ENCODE peak calls at places on chromosome 21, in four cellular contexts. One of them, this sample, is unnamed. For H3K36me3, the result is how much of the 10 kb centered on the place peaks cover.

GRCh38 chr21:44509539-44509938 is 30.5 kb downstream of the KRTAP10-1 start:
- DNase-seq in tibial artery: no peak
- DNase-seq in CD4-positive, CD25-positive, alpha-beta regulatory T cell: no peak
- DNase-seq in cardiac muscle cell: no peak
- DNase-seq in this sample: no peak

GRCh38 chr21:42262826-42263225 is 43.9 kb downstream of the ABCG1 start:
- DNase-seq in tibial artery: peak
- DNase-seq in CD4-positive, CD25-positive, alpha-beta regulatory T cell: no peak
- DNase-seq in cardiac muscle cell: peak
- DNase-seq in this sample: no peak

GRCh38 chr21:14545906-14546480 is at the start of gene SAMSN1:
- DNase-seq in tibial artery: no peak
- DNase-seq in CD4-positive, CD25-positive, alpha-beta regulatory T cell: peak
- DNase-seq in cardiac muscle cell: no peak
- DNase-seq in this sample: peak

GRCh38 chr21:42313501-42313969 is 1.7 kb downstream of the TFF3 start:
- DNase-seq in tibial artery: no peak
- DNase-seq in CD4-positive, CD25-positive, alpha-beta regulatory T cell: no peak
- DNase-seq in cardiac muscle cell: peak
- DNase-seq in this sample: no peak

GRCh38 chr21:35048706-35049617 is at the start of gene RUNX1:
- DNase-seq in tibial artery: peak
- DNase-seq in CD4-positive, CD25-positive, alpha-beta regulatory T cell: peak
- DNase-seq in cardiac muscle cell: no peak
- DNase-seq in this sample: peak

GRCh38 chr21:31343680-31344480 is at the start of gene TIAM1:
- DNase-seq in tibial artery: peak
- DNase-seq in CD4-positive, CD25-positive, alpha-beta regulatory T cell: peak
- DNase-seq in cardiac muscle cell: peak
- DNase-seq in this sample: peak

GRCh38 chr21:30206551-30207251 is 9.2 kb downstream of the CLDN8 start:
- DNase-seq in tibial artery: no peak
- DNase-seq in CD4-positive, CD25-positive, alpha-beta regulatory T cell: no peak
- DNase-seq in cardiac muscle cell: no peak
- DNase-seq in this sample: no peak

GRCh38 chr21:15433091-15433490 is 296.7 kb upstream of the USP25 start:
- DNase-seq in tibial artery: no peak
- DNase-seq in CD4-positive, CD25-positive, alpha-beta regulatory T cell: no peak
- DNase-seq in cardiac muscle cell: no peak
- DNase-seq in this sample: no peak

GRCh38 chr21:25638634-25639166 is 358 bp upstream of the JAM2 start:
- DNase-seq in tibial artery: no peak
- DNase-seq in CD4-positive, CD25-positive, alpha-beta regulatory T cell: peak
- DNase-seq in cardiac muscle cell: no peak
- DNase-seq in this sample: no peak

GRCh38 chr21:15437873-15438272 is 291.9 kb upstream of the USP25 start:
- DNase-seq in tibial artery: no peak
- DNase-seq in CD4-positive, CD25-positive, alpha-beta regulatory T cell: peak
- DNase-seq in cardiac muscle cell: no peak
- DNase-seq in this sample: no peak

GRCh38 chr21:41207401-41208388 is 39.7 kb downstream of the BACE2 start:
- DNase-seq in tibial artery: peak
- DNase-seq in CD4-positive, CD25-positive, alpha-beta regulatory T cell: no peak
- DNase-seq in cardiac muscle cell: peak
- DNase-seq in this sample: peak

GRCh38 chr21:41374177-41374712 is 12.4 kb downstream of the MX2 start:
- DNase-seq in tibial artery: no peak
- DNase-seq in CD4-positive, CD25-positive, alpha-beta regulatory T cell: no peak
- DNase-seq in cardiac muscle cell: no peak
- DNase-seq in this sample: peak

GRCh38 chr21:30340714-30341573 is 3.5 kb upstream of the KRTAP27-1 start:
- DNase-seq in tibial artery: peak
- DNase-seq in CD4-positive, CD25-positive, alpha-beta regulatory T cell: peak
- DNase-seq in cardiac muscle cell: peak
- DNase-seq in this sample: no peak

GRCh38 chr21:44883250-44883649 is 9.8 kb upstream of the PTTG1IP start:
- DNase-seq in tibial artery: no peak
- DNase-seq in CD4-positive, CD25-positive, alpha-beta regulatory T cell: no peak
- DNase-seq in cardiac muscle cell: no peak
- DNase-seq in this sample: no peak

GRCh38 chr21:41133896-41134522 is 34.0 kb upstream of the BACE2 start:
- DNase-seq in tibial artery: no peak
- DNase-seq in CD4-positive, CD25-positive, alpha-beta regulatory T cell: peak
- DNase-seq in cardiac muscle cell: peak
- DNase-seq in this sample: no peak

GRCh38 chr21:35559128-35559831 is 501.0 kb downstream of the SETD4 start:
- DNase-seq in tibial artery: no peak
- DNase-seq in CD4-positive, CD25-positive, alpha-beta regulatory T cell: no peak
- DNase-seq in cardiac muscle cell: no peak
- DNase-seq in this sample: no peak

GRCh38 chr21:42169758-42170157 is 49.2 kb upstream of the ABCG1 start:
- DNase-seq in tibial artery: no peak
- DNase-seq in CD4-positive, CD25-positive, alpha-beta regulatory T cell: no peak
- DNase-seq in cardiac muscle cell: no peak
- DNase-seq in this sample: no peak

GRCh38 chr21:43858806-43859648 is 6.0 kb upstream of the AGPAT3 start:
- DNase-seq in tibial artery: no peak
- DNase-seq in CD4-positive, CD25-positive, alpha-beta regulatory T cell: no peak
- DNase-seq in cardiac muscle cell: peak
- DNase-seq in this sample: no peak

GRCh38 chr21:17585875-17586450 is 26.7 kb downstream of the BTG3 start:
- DNase-seq in tibial artery: no peak
- DNase-seq in CD4-positive, CD25-positive, alpha-beta regulatory T cell: peak
- DNase-seq in cardiac muscle cell: peak
- DNase-seq in this sample: peak

GRCh38 chr21:19864456-19864855 is 1133.8 kb upstream of the NCAM2 start:
- DNase-seq in tibial artery: no peak
- DNase-seq in CD4-positive, CD25-positive, alpha-beta regulatory T cell: no peak
- DNase-seq in cardiac muscle cell: no peak
- DNase-seq in this sample: no peak

GRCh38 chr21:27429612-27430361 is 462.9 kb upstream of the ADAMTS5 start:
- DNase-seq in tibial artery: no peak
- DNase-seq in CD4-positive, CD25-positive, alpha-beta regulatory T cell: no peak
- DNase-seq in cardiac muscle cell: no peak
- DNase-seq in this sample: no peak

GRCh38 chr21:17250651-17251294 is 262.1 kb upstream of the CXADR start:
- DNase-seq in tibial artery: no peak
- DNase-seq in CD4-positive, CD25-positive, alpha-beta regulatory T cell: no peak
- DNase-seq in cardiac muscle cell: no peak
- DNase-seq in this sample: no peak

GRCh38 chr21:43639470-43640178 is 19.7 kb downstream of the HSF2BP start:
- DNase-seq in tibial artery: no peak
- DNase-seq in CD4-positive, CD25-positive, alpha-beta regulatory T cell: no peak
- DNase-seq in cardiac muscle cell: no peak
- DNase-seq in this sample: no peak

GRCh38 chr21:17784604-17785402 is 34.4 kb downstream of the C21orf91 start:
- DNase-seq in tibial artery: no peak
- DNase-seq in CD4-positive, CD25-positive, alpha-beta regulatory T cell: peak
- DNase-seq in cardiac muscle cell: no peak
- DNase-seq in this sample: no peak

GRCh38 chr21:39775816-39776215 is 30.8 kb downstream of the IGSF5 start:
- DNase-seq in tibial artery: no peak
- DNase-seq in CD4-positive, CD25-positive, alpha-beta regulatory T cell: no peak
- DNase-seq in cardiac muscle cell: no peak
- DNase-seq in this sample: no peak

GRCh38 chr21:32370971-32371766 is 21.6 kb downstream of the URB1 start:
- DNase-seq in tibial artery: no peak
- DNase-seq in CD4-positive, CD25-positive, alpha-beta regulatory T cell: no peak
- DNase-seq in cardiac muscle cell: no peak
- DNase-seq in this sample: no peak

GRCh38 chr21:32371913-32372314 is 20.9 kb downstream of the URB1 start:
- DNase-seq in tibial artery: no peak
- DNase-seq in CD4-positive, CD25-positive, alpha-beta regulatory T cell: peak
- DNase-seq in cardiac muscle cell: no peak
- DNase-seq in this sample: no peak

GRCh38 chr21:32367158-32367557 is 25.7 kb downstream of the URB1 start:
- DNase-seq in tibial artery: no peak
- DNase-seq in CD4-positive, CD25-positive, alpha-beta regulatory T cell: no peak
- DNase-seq in cardiac muscle cell: no peak
- DNase-seq in this sample: no peak

GRCh38 chr21:32366191-32366590 is 26.6 kb downstream of the URB1 start:
- DNase-seq in tibial artery: no peak
- DNase-seq in CD4-positive, CD25-positive, alpha-beta regulatory T cell: no peak
- DNase-seq in cardiac muscle cell: no peak
- DNase-seq in this sample: no peak

DNA sequence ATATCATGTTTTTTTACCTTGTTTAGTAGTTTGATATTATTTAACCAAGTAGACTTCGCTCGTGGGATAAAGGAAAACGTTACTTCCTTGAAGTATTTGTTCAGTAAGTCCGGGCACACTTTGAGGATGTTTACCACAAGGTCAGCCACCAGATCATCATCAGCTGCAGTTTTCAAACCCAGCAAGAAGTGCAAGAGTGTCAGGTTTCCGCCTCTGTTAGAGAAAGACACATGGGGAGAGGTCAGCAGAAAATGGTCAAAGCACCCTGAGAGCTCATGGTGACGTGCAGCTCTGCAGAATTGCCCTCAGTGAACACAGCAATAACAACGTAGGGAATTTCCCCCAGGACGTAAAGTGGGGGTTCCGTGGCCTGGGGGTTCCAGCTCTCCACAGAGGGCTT is 24.4 kb downstream of the URB1 start:
- DNase-seq in tibial artery: no peak
- DNase-seq in CD4-positive, CD25-positive, alpha-beta regulatory T cell: no peak
- DNase-seq in cardiac muscle cell: no peak
- DNase-seq in this sample: no peak
- H3K36me3 ChIP-seq in tibial artery: half or more
- H3K36me3 ChIP-seq in CD4-positive, CD25-positive, alpha-beta regulatory T cell: half or more
- H3K36me3 ChIP-seq in cardiac muscle cell: under half
- H3K36me3 ChIP-seq in this sample: half or more

GRCh38 chr21:28883931-28884330 is 108.7 kb downstream of the LTN1 start:
- DNase-seq in tibial artery: no peak
- DNase-seq in CD4-positive, CD25-positive, alpha-beta regulatory T cell: no peak
- DNase-seq in cardiac muscle cell: no peak
- DNase-seq in this sample: no peak
- H3K4me3 ChIP-seq in tibial artery: peak
- H3K4me3 ChIP-seq in CD4-positive, CD25-positive, alpha-beta regulatory T cell: peak
- H3K4me3 ChIP-seq in cardiac muscle cell: peak
- H3K4me3 ChIP-seq in this sample: no peak

DNA sequence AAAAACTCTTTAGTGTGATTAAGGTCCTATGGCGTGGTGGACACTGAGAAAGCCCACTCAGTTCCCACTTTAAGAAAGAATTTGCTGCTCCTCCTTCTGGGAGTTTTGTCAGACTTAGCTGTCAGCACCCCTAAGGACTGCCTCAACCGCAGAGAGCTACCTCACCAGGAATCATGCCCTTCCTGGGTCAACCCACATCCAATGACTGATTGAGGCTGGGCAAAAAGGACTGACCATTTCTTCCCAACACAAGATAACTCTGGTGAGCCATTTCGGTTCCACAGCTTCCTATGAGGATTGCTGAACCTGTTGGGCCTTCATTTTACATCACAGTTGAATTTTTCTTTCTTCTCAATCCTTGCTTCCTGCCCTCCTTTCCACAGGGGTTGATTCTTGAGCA is 197.9 kb downstream of the NCAM2 start:
- DNase-seq in tibial artery: no peak
- DNase-seq in CD4-positive, CD25-positive, alpha-beta regulatory T cell: no peak
- DNase-seq in cardiac muscle cell: no peak
- DNase-seq in this sample: no peak
- H3K27ac ChIP-seq in tibial artery: no peak
- H3K27ac ChIP-seq in CD4-positive, CD25-positive, alpha-beta regulatory T cell: no peak
- H3K27ac ChIP-seq in cardiac muscle cell: no peak
- H3K27ac ChIP-seq in this sample: peak

GRCh38 chr21:46424062-46424591 is 34.6 kb upstream of the DIP2A start:
- DNase-seq in tibial artery: no peak
- DNase-seq in CD4-positive, CD25-positive, alpha-beta regulatory T cell: peak
- DNase-seq in cardiac muscle cell: no peak
- DNase-seq in this sample: peak
- H3K36me3 ChIP-seq in tibial artery: half or more
- H3K36me3 ChIP-seq in CD4-positive, CD25-positive, alpha-beta regulatory T cell: under half
- H3K36me3 ChIP-seq in cardiac muscle cell: under half
- H3K36me3 ChIP-seq in this sample: under half

GRCh38 chr21:21147374-21147745 is 149.2 kb downstream of the NCAM2 start:
- DNase-seq in tibial artery: no peak
- DNase-seq in CD4-positive, CD25-positive, alpha-beta regulatory T cell: no peak
- DNase-seq in cardiac muscle cell: no peak
- DNase-seq in this sample: no peak
- H3K4me3 ChIP-seq in tibial artery: no peak
- H3K4me3 ChIP-seq in CD4-positive, CD25-positive, alpha-beta regulatory T cell: no peak
- H3K4me3 ChIP-seq in cardiac muscle cell: no peak
- H3K4me3 ChIP-seq in this sample: no peak

GRCh38 chr21:37868446-37868845 is 47.8 kb downstream of the KCNJ6 start:
- DNase-seq in tibial artery: no peak
- DNase-seq in CD4-positive, CD25-positive, alpha-beta regulatory T cell: no peak
- DNase-seq in cardiac muscle cell: no peak
- DNase-seq in this sample: no peak
- H3K27ac ChIP-seq in tibial artery: no peak
- H3K27ac ChIP-seq in CD4-positive, CD25-positive, alpha-beta regulatory T cell: no peak
- H3K27ac ChIP-seq in cardiac muscle cell: no peak
- H3K27ac ChIP-seq in this sample: no peak

GRCh38 chr21:46319192-46319591 is 4.5 kb downstream of the C21orf58 start:
- DNase-seq in tibial artery: no peak
- DNase-seq in CD4-positive, CD25-positive, alpha-beta regulatory T cell: no peak
- DNase-seq in cardiac muscle cell: no peak
- DNase-seq in this sample: no peak

GRCh38 chr21:46320331-46320801 is 3.3 kb downstream of the C21orf58 start:
- DNase-seq in tibial artery: no peak
- DNase-seq in CD4-positive, CD25-positive, alpha-beta regulatory T cell: peak
- DNase-seq in cardiac muscle cell: no peak
- DNase-seq in this sample: no peak

GRCh38 chr21:46318464-46318845 is 5.2 kb downstream of the C21orf58 start:
- DNase-seq in tibial artery: no peak
- DNase-seq in CD4-positive, CD25-positive, alpha-beta regulatory T cell: no peak
- DNase-seq in cardiac muscle cell: no peak
- DNase-seq in this sample: no peak

GRCh38 chr21:46316708-46317324 is 6.9 kb downstream of the C21orf58 start:
- DNase-seq in tibial artery: no peak
- DNase-seq in CD4-positive, CD25-positive, alpha-beta regulatory T cell: no peak
- DNase-seq in cardiac muscle cell: no peak
- DNase-seq in this sample: no peak

DNA sequence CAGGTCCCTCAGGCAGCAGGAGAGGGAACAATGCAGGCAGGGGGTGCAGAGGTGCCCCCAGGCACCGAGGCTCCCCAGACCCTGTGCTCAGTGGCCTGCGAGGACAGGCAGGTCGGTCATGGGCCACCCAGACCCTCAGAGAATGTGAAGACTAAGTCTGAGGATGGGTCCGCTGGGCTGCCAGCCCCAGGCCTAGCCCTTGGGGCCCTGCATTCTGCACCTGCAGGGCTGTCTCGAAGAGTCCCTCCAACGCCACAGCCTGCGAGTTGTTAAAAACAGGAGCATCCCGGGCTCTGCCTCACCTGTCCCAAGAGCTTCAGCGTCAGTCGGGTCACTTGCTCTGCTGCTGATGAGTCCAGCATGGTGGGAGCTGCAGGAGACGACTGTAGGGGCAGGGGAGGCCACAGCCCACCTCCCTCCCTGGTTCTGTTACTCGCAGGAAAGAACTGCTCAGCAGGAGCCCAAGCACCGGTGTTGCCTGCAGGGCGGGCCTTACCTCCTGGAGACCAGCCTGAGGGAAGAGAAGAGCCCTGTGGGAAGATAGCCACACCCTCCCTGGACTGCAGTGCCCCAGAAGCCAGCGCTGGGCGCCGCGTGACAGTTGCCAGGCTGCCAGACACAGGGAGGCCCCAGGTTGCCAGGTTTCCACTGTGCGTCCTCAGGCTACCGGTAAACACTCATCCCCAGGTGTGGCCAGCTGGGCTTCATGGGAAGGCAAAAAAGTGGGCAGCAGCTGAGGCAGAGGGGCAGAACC is 5.8 kb downstream of the C21orf58 start:
- DNase-seq in tibial artery: no peak
- DNase-seq in CD4-positive, CD25-positive, alpha-beta regulatory T cell: no peak
- DNase-seq in cardiac muscle cell: no peak
- DNase-seq in this sample: no peak
- H3K36me3 ChIP-seq in tibial artery: under half
- H3K36me3 ChIP-seq in CD4-positive, CD25-positive, alpha-beta regulatory T cell: under half
- H3K36me3 ChIP-seq in cardiac muscle cell: under half
- H3K36me3 ChIP-seq in this sample: under half

This sample was measured in CD8-positive, alpha-beta memory T cell.